ENCODE peak calls at places on chromosome 1, in seven cellular contexts. A is HFFc6, H is bronchial epithelial cell, C is tibial artery, J is A549, Q is foreskin fibroblast, U is HL-60. W is an unnamed sample.

GRCh38 chr1:40944841-40945430 is 34.6 kb upstream of the CTPS1 start:
- DNase-seq in H (no peak), Q (peak; percentile 35), J (no peak), U (no peak), C (no peak), A (peak; percentile 14), W (no peak)

GRCh38 chr1:233441981-233442380 is 114.5 kb downstream of the MAP3K21 start:
- DNase-seq in J (no peak), A (no peak), U (no peak), C (no peak), Q (no peak), H (no peak), W (no peak)

GRCh38 chr1:232704694-232705680 is 75.1 kb upstream of the SIPA1L2 start:
- DNase-seq in A (peak; percentile 35), H (peak; percentile 96), C (peak; percentile 79), U (peak; percentile 92), J (peak; percentile 38), Q (peak; percentile 76), W (no peak)

GRCh38 chr1:50929376-50929958 is 30.6 kb downstream of the FAF1 start:
- DNase-seq in H (peak; percentile 55), J (peak; percentile 5), C (no peak), A (peak; percentile 37), U (no peak), Q (peak; percentile 2), W (no peak)

GRCh38 chr1:177020861-177021589 is 143.5 kb downstream of the ASTN1 start:
- DNase-seq in C (no peak), J (no peak), U (no peak), H (no peak), Q (no peak), A (no peak), W (no peak)

GRCh38 chr1:117665523-117666274 is 59.9 kb downstream of the TENT5C start:
- DNase-seq in H (no peak), U (no peak), J (no peak), Q (no peak), A (no peak), C (no peak), W (no peak)

GRCh38 chr1:7387053-7387861 is 383.8 kb upstream of the VAMP3 start:
- DNase-seq in C (no peak), H (peak; percentile 32), J (no peak), Q (no peak), U (no peak), A (no peak), W (no peak)

GRCh38 chr1:111620412-111620971 is 903 bp downstream of the RAP1A start:
- DNase-seq in A (no peak), H (peak; percentile 25), U (no peak), J (no peak), C (no peak), Q (no peak), W (peak; percentile 65)

GRCh38 chr1:153525088-153525713 is 10.6 kb downstream of the S100A6 start:
- DNase-seq in U (no peak), J (no peak), A (no peak), C (peak; percentile 20), H (peak; percentile 44), Q (no peak), W (no peak)

GRCh38 chr1:109595540-109595939 is 23.9 kb downstream of the GNAT2 start:
- DNase-seq in H (peak; percentile 86), U (no peak), C (no peak), A (no peak), Q (peak; percentile 46), J (no peak), W (no peak)
- TF ChIP-seq CTCF in H (no peak), U (no peak), C (no peak), A (no peak), Q (no peak), J (no peak), W (no peak)

DNA sequence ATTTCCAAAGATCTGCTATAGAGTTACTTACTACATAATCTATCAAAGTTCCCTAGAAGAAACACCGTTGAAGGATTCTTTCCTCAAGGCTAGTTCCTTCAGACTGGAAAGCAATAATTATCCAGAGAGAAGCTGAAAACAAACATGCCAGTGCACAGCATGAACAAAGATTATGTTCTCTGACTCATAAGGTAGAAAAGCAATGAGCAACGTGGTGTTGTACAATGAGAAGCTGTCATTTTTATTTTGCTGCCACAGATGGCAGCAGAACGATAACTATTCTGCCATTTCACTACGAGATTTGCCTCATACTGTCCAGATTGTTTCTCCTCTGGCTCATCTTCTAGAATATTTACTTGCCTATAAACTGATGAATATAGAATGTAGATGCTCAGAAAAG is 10.7 kb downstream of the EXTL2 start:
- DNase-seq in Q (peak; percentile 47), C (no peak), U (no peak), A (peak; percentile 66), H (peak; percentile 82), J (peak; percentile 10), W (no peak)
- TF ChIP-seq CTCF in Q (no peak), C (no peak), U (no peak), A (peak; percentile 39), H (no peak), J (no peak), W (no peak)

GRCh38 chr1:46244656-46245371 is 2.7 kb upstream of the RAD54L start:
- DNase-seq in Q (peak; percentile 15), C (no peak), A (peak; percentile 39), H (peak; percentile 40), U (no peak), J (peak; percentile 47), W (no peak)
- TF ChIP-seq CTCF in Q (no peak), C (peak; percentile 25), A (peak; percentile 75), H (peak; percentile 53), U (peak; percentile 35), J (peak; percentile 37), W (peak; percentile 42)

DNA sequence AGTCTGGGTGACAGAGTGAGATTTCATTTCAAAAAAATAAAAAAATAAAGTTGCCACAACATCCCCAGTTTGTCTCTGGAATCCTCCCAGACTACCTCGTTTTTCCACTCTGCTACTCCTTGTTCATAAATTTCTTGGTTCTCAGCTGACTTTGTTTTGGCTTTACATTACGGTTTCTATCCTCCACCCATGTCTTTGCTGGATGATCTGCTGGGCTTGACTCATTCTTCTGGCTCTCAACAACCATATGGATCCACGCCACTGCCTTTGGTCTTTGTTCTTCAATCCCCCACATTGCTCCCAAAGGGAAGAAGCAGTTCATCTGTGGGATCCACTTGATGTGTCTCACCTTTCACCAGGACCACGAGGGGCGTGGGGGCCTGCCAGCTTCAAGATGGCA is 67.1 kb upstream of the NBL1 start:
- DNase-seq in U (no peak), J (no peak), H (no peak), C (peak; percentile 21), Q (no peak), A (no peak), W (no peak)
- TF ChIP-seq CTCF in U (no peak), J (no peak), H (no peak), C (no peak), Q (no peak), A (no peak), W (no peak)